ENCODE peak calls at places on chromosomes 16 and 17, in five cellular contexts. One of them, this sample, is unnamed.

GRCh38 chr17:80151333-80151732 is 4.4 kb upstream of the EIF4A3 start:
- DNase-seq in fibroblast of the aortic adventitia: peak
- DNase-seq in tibial nerve: no peak
- DNase-seq in osteocyte: no peak
- DNase-seq in lower lobe of right lung: no peak
- DNase-seq in this sample: peak

GRCh38 chr16:78240459-78241222 is 141.2 kb downstream of the WWOX start:
- DNase-seq in osteocyte: no peak
- DNase-seq in tibial nerve: no peak
- DNase-seq in fibroblast of the aortic adventitia: no peak
- DNase-seq in lower lobe of right lung: peak
- DNase-seq in this sample: peak

GRCh38 chr16:28569968-28570752 is 16.4 kb downstream of the SGF29 start:
- DNase-seq in lower lobe of right lung: no peak
- DNase-seq in fibroblast of the aortic adventitia: no peak
- DNase-seq in osteocyte: no peak
- DNase-seq in tibial nerve: no peak
- DNase-seq in this sample: no peak

GRCh38 chr17:81959362-81960129 is 1.4 kb downstream of the NOTUM start:
- DNase-seq in tibial nerve: peak
- DNase-seq in lower lobe of right lung: peak
- DNase-seq in fibroblast of the aortic adventitia: peak
- DNase-seq in osteocyte: peak
- DNase-seq in this sample: peak

GRCh38 chr17:75996665-75997590 is 3.7 kb upstream of the CDK3 start:
- DNase-seq in tibial nerve: no peak
- DNase-seq in fibroblast of the aortic adventitia: peak
- DNase-seq in lower lobe of right lung: peak
- DNase-seq in osteocyte: no peak
- DNase-seq in this sample: peak

GRCh38 chr17:32792207-32792606 is 84.7 kb downstream of the MYO1D start:
- DNase-seq in fibroblast of the aortic adventitia: no peak
- DNase-seq in osteocyte: no peak
- DNase-seq in tibial nerve: no peak
- DNase-seq in lower lobe of right lung: no peak
- DNase-seq in this sample: no peak

GRCh38 chr16:2483160-2483559 is 8.2 kb downstream of the TBC1D24 start:
- DNase-seq in tibial nerve: no peak
- DNase-seq in lower lobe of right lung: peak
- DNase-seq in fibroblast of the aortic adventitia: peak
- DNase-seq in osteocyte: no peak
- DNase-seq in this sample: no peak

GRCh38 chr16:46899443-46900143 is 15.4 kb downstream of the GPT2 start:
- DNase-seq in lower lobe of right lung: no peak
- DNase-seq in tibial nerve: no peak
- DNase-seq in osteocyte: no peak
- DNase-seq in fibroblast of the aortic adventitia: no peak
- DNase-seq in this sample: no peak

GRCh38 chr17:19867654-19868395 is at the start of gene ULK2:
- DNase-seq in lower lobe of right lung: peak
- DNase-seq in fibroblast of the aortic adventitia: peak
- DNase-seq in tibial nerve: no peak
- DNase-seq in osteocyte: peak
- DNase-seq in this sample: peak

GRCh38 chr17:51371732-51372151 is 111.4 kb downstream of the UTP18 start:
- DNase-seq in tibial nerve: no peak
- DNase-seq in osteocyte: no peak
- DNase-seq in lower lobe of right lung: no peak
- DNase-seq in fibroblast of the aortic adventitia: peak
- DNase-seq in this sample: peak

GRCh38 chr17:81027591-81028505 is 7.1 kb upstream of the BAIAP2 start:
- DNase-seq in tibial nerve: no peak
- DNase-seq in lower lobe of right lung: peak
- DNase-seq in fibroblast of the aortic adventitia: no peak
- DNase-seq in osteocyte: no peak
- DNase-seq in this sample: no peak

GRCh38 chr16:54931757-54932660 is 1.3 kb downstream of the IRX5 start:
- DNase-seq in tibial nerve: no peak
- DNase-seq in lower lobe of right lung: peak
- DNase-seq in osteocyte: peak
- DNase-seq in fibroblast of the aortic adventitia: peak
- DNase-seq in this sample: peak

GRCh38 chr17:64506576-64507417 is at the start of gene CEP95:
- DNase-seq in osteocyte: peak
- DNase-seq in tibial nerve: peak
- DNase-seq in fibroblast of the aortic adventitia: peak
- DNase-seq in lower lobe of right lung: peak
- DNase-seq in this sample: peak

GRCh38 chr17:81259058-81259605 is 20.0 kb downstream of the NDUFAF8 start:
- DNase-seq in tibial nerve: no peak
- DNase-seq in osteocyte: no peak
- DNase-seq in fibroblast of the aortic adventitia: no peak
- DNase-seq in lower lobe of right lung: no peak
- DNase-seq in this sample: no peak

GRCh38 chr17:76996741-76997694 is 128.8 kb downstream of the MGAT5B start:
- DNase-seq in osteocyte: no peak
- DNase-seq in fibroblast of the aortic adventitia: no peak
- DNase-seq in lower lobe of right lung: no peak
- DNase-seq in tibial nerve: no peak
- DNase-seq in this sample: no peak

GRCh38 chr16:51388516-51388951 is 237.5 kb upstream of the SALL1 start:
- DNase-seq in tibial nerve: no peak
- DNase-seq in osteocyte: no peak
- DNase-seq in lower lobe of right lung: no peak
- DNase-seq in fibroblast of the aortic adventitia: no peak
- DNase-seq in this sample: no peak

GRCh38 chr17:142876-143784 is 5.8 kb downstream of the SCGB1C2 start:
- DNase-seq in lower lobe of right lung: peak
- DNase-seq in fibroblast of the aortic adventitia: no peak
- DNase-seq in osteocyte: peak
- DNase-seq in tibial nerve: no peak
- DNase-seq in this sample: no peak

GRCh38 chr17:13024526-13025263 is 6.9 kb upstream of the ELAC2 start:
- DNase-seq in tibial nerve: no peak
- DNase-seq in fibroblast of the aortic adventitia: peak
- DNase-seq in lower lobe of right lung: peak
- DNase-seq in osteocyte: peak
- DNase-seq in this sample: peak

GRCh38 chr16:81005644-81006471 is 827 bp downstream of the CMC2 start:
- DNase-seq in osteocyte: no peak
- DNase-seq in fibroblast of the aortic adventitia: peak
- DNase-seq in tibial nerve: no peak
- DNase-seq in lower lobe of right lung: no peak
- DNase-seq in this sample: peak

GRCh38 chr16:1941162-1941923 is 1.7 kb downstream of the MSRB1 start:
- DNase-seq in osteocyte: no peak
- DNase-seq in lower lobe of right lung: no peak
- DNase-seq in fibroblast of the aortic adventitia: no peak
- DNase-seq in tibial nerve: no peak
- DNase-seq in this sample: no peak

GRCh38 chr17:17724307-17724921 is 43.2 kb downstream of the RAI1 start:
- DNase-seq in lower lobe of right lung: no peak
- DNase-seq in fibroblast of the aortic adventitia: peak
- DNase-seq in tibial nerve: no peak
- DNase-seq in osteocyte: no peak
- DNase-seq in this sample: no peak

GRCh38 chr17:64992325-64992802 is 64.2 kb downstream of the GNA13 start:
- DNase-seq in lower lobe of right lung: no peak
- DNase-seq in osteocyte: no peak
- DNase-seq in tibial nerve: no peak
- DNase-seq in fibroblast of the aortic adventitia: peak
- DNase-seq in this sample: peak

GRCh38 chr16:58885528-58886170 is 151.5 kb upstream of the GOT2 start:
- DNase-seq in osteocyte: no peak
- DNase-seq in lower lobe of right lung: no peak
- DNase-seq in tibial nerve: no peak
- DNase-seq in fibroblast of the aortic adventitia: no peak
- DNase-seq in this sample: peak

GRCh38 chr16:574021-574760 is 4.4 kb downstream of the PIGQ start:
- DNase-seq in lower lobe of right lung: no peak
- DNase-seq in tibial nerve: no peak
- DNase-seq in fibroblast of the aortic adventitia: no peak
- DNase-seq in osteocyte: no peak
- DNase-seq in this sample: no peak

GRCh38 chr17:78962345-78962983 is 17.3 kb downstream of the LGALS3BP start:
- DNase-seq in tibial nerve: no peak
- DNase-seq in fibroblast of the aortic adventitia: no peak
- DNase-seq in osteocyte: no peak
- DNase-seq in lower lobe of right lung: no peak
- DNase-seq in this sample: peak

GRCh38 chr16:79810449-79811189 is 210.1 kb upstream of the MAF start:
- DNase-seq in osteocyte: no peak
- DNase-seq in tibial nerve: no peak
- DNase-seq in lower lobe of right lung: no peak
- DNase-seq in fibroblast of the aortic adventitia: no peak
- DNase-seq in this sample: peak

GRCh38 chr16:3458852-3459361 is 15.4 kb downstream of the NAA60 start:
- DNase-seq in osteocyte: no peak
- DNase-seq in tibial nerve: no peak
- DNase-seq in fibroblast of the aortic adventitia: peak
- DNase-seq in lower lobe of right lung: no peak
- DNase-seq in this sample: no peak

GRCh38 chr17:63356275-63356905 is 89.7 kb downstream of the CYB561 start:
- DNase-seq in tibial nerve: no peak
- DNase-seq in fibroblast of the aortic adventitia: peak
- DNase-seq in osteocyte: no peak
- DNase-seq in lower lobe of right lung: no peak
- DNase-seq in this sample: peak

GRCh38 chr16:89052824-89053724 is 40.6 kb upstream of the ACSF3 start:
- DNase-seq in lower lobe of right lung: no peak
- DNase-seq in osteocyte: no peak
- DNase-seq in tibial nerve: no peak
- DNase-seq in fibroblast of the aortic adventitia: peak
- DNase-seq in this sample: peak

GRCh38 chr17:48483004-48483403 is 47.8 kb downstream of the HOXB1 start:
- DNase-seq in fibroblast of the aortic adventitia: no peak
- DNase-seq in osteocyte: no peak
- DNase-seq in tibial nerve: no peak
- DNase-seq in lower lobe of right lung: no peak
- DNase-seq in this sample: no peak
- TF ChIP-seq CTCF in fibroblast of the aortic adventitia: no peak
- TF ChIP-seq CTCF in osteocyte: no peak
- TF ChIP-seq CTCF in tibial nerve: no peak
- TF ChIP-seq CTCF in lower lobe of right lung: no peak
- TF ChIP-seq CTCF in this sample: no peak

GRCh38 chr17:45060824-45061605 is at the start of gene NMT1:
- DNase-seq in tibial nerve: peak
- DNase-seq in osteocyte: peak
- DNase-seq in lower lobe of right lung: peak
- DNase-seq in fibroblast of the aortic adventitia: peak
- DNase-seq in this sample: peak
- TF ChIP-seq CTCF in tibial nerve: peak
- TF ChIP-seq CTCF in osteocyte: no peak
- TF ChIP-seq CTCF in lower lobe of right lung: no peak
- TF ChIP-seq CTCF in fibroblast of the aortic adventitia: no peak
- TF ChIP-seq CTCF in this sample: no peak

DNA sequence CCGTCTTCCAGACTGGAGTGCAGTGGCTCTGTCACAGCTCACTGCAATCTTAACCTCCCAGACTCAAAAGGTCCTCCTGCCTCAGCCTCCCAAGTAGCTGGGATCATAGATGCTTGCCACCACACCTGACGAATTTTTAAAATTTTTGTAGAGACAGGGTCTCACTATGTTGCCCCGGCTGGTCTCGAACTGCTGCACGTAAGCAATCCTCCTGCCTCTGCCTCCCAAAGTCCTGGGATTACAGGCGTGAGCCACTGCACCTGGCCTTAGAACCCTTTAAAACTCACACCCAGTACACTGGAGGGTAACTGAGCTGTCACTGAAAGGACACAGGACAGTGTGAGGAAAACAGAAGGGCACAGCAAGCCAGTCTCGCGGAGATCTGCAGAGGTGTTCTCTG is 97.6 kb upstream of the NOL11 start:
- DNase-seq in osteocyte: no peak
- DNase-seq in fibroblast of the aortic adventitia: no peak
- DNase-seq in tibial nerve: no peak
- DNase-seq in lower lobe of right lung: no peak
- DNase-seq in this sample: no peak
- TF ChIP-seq CTCF in osteocyte: no peak
- TF ChIP-seq CTCF in fibroblast of the aortic adventitia: no peak
- TF ChIP-seq CTCF in tibial nerve: no peak
- TF ChIP-seq CTCF in lower lobe of right lung: no peak
- TF ChIP-seq CTCF in this sample: no peak

GRCh38 chr17:50271173-50271750 is 3.0 kb upstream of the TMEM92 start:
- DNase-seq in fibroblast of the aortic adventitia: no peak
- DNase-seq in lower lobe of right lung: no peak
- DNase-seq in osteocyte: no peak
- DNase-seq in tibial nerve: no peak
- DNase-seq in this sample: no peak

GRCh38 chr17:50268040-50268439 is 6.2 kb upstream of the TMEM92 start:
- DNase-seq in fibroblast of the aortic adventitia: no peak
- DNase-seq in lower lobe of right lung: peak
- DNase-seq in tibial nerve: no peak
- DNase-seq in osteocyte: no peak
- DNase-seq in this sample: no peak

GRCh38 chr17:50268632-50269287 is 5.5 kb upstream of the TMEM92 start:
- DNase-seq in lower lobe of right lung: peak
- DNase-seq in fibroblast of the aortic adventitia: no peak
- DNase-seq in osteocyte: no peak
- DNase-seq in tibial nerve: no peak
- DNase-seq in this sample: no peak

GRCh38 chr17:50270430-50271172 is 3.7 kb upstream of the TMEM92 start:
- DNase-seq in lower lobe of right lung: peak
- DNase-seq in fibroblast of the aortic adventitia: peak
- DNase-seq in tibial nerve: peak
- DNase-seq in osteocyte: peak
- DNase-seq in this sample: no peak

DNA sequence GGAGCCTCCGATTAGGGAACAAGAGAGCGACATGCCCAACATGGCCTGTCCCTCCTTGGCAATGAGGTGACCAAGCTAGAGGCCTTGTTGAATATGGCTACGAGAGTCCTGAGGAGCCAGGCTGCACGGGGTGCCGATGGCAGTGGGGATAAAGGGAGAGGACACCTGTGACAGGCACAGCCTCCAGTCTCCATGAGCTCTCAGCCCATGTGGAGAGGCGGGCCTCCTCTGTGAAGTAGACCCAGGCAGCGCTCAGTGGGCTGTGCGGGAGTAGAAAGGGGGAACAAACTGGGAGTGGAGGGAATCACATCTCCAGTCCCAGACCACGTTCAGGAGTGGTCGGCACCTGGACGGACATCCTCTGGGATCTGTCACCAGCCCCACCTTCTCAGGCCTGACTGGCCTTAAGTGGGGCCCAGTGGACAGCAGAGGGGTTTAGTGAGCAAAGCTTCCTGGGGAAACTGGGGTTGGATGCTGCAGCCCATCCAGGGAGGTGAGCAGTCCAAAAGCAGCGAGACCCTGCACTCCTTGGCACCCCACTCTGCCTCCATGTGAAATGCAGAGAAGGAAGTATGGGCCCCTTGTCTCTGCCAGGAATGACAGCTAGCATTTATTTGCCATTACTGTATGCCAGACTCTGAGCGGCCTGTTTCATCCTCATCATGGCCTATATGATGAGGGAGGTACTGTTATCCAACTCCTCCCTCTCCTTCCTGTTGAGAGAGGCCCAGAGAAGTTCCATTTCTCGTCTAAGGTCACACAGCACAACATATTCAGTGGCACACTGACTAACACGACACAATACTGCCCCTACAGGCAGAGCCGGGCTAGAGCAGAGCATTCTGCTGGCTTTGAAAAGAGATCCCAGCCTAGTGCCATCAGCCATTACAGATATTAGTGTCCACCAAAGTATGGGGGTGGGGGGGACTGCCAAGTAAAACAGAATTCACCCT is 4.5 kb upstream of the TMEM92 start:
- DNase-seq in fibroblast of the aortic adventitia: peak
- DNase-seq in osteocyte: peak
- DNase-seq in tibial nerve: peak
- DNase-seq in lower lobe of right lung: peak
- DNase-seq in this sample: peak
- TF ChIP-seq CTCF in fibroblast of the aortic adventitia: peak
- TF ChIP-seq CTCF in osteocyte: peak
- TF ChIP-seq CTCF in tibial nerve: peak
- TF ChIP-seq CTCF in lower lobe of right lung: peak
- TF ChIP-seq CTCF in this sample: peak